ENCODE peak calls at places on chromosome 6, in nine cellular contexts. G, D, I, E, O, Q, Z, Y and C are unnamed samples.

GRCh38 chr6:32123681-32124080 is 4.4 kb downstream of the ATF6B start:
- DNase-seq in G (no peak), D (no peak), I (no peak), E (no peak), O (no peak), Q (no peak), Z (no peak), Y (no peak), C (no peak)

GRCh38 chr6:169158182-169158573 is 95.5 kb downstream of the THBS2 start:
- DNase-seq in G (no peak), D (no peak), I (no peak), E (no peak), O (no peak), Q (no peak), Z (no peak), Y (no peak), C (peak)

GRCh38 chr6:32087574-32088486 is 21.3 kb downstream of the TNXB start:
- DNase-seq in G (peak), D (no peak), I (peak), E (peak), O (peak), Q (peak), Z (no peak), Y (no peak), C (no peak)

GRCh38 chr6:105646391-105646867 is 243.5 kb upstream of the PREP start:
- DNase-seq in G (no peak), D (no peak), I (no peak), E (no peak), O (no peak), Q (peak), Z (no peak), Y (peak), C (no peak)

GRCh38 chr6:36550473-36551000 is 3.3 kb upstream of the STK38 start:
- DNase-seq in G (no peak), D (no peak), I (no peak), E (no peak), O (no peak), Q (no peak), Z (no peak), Y (no peak), C (no peak)

GRCh38 chr6:118617350-118617957 is 33.9 kb downstream of the CEP85L start:
- DNase-seq in G (no peak), D (no peak), I (no peak), E (no peak), O (no peak), Q (no peak), Z (no peak), Y (no peak), C (no peak)

GRCh38 chr6:47743744-47744143 is 38.1 kb upstream of the OPN5 start:
- DNase-seq in G (no peak), D (no peak), I (no peak), E (no peak), O (no peak), Q (no peak), Z (no peak), Y (no peak), C (no peak)

GRCh38 chr6:133093957-133094356 is 147.2 kb upstream of the EYA4 start:
- DNase-seq in G (no peak), D (peak), I (no peak), E (peak), O (no peak), Q (no peak), Z (no peak), Y (no peak), C (peak)

GRCh38 chr6:147023148-147023547 is 181.1 kb upstream of the STXBP5 start:
- DNase-seq in G (no peak), D (no peak), I (no peak), E (no peak), O (no peak), Q (no peak), Z (no peak), Y (no peak), C (no peak)

GRCh38 chr6:1617466-1618304 is 8.0 kb downstream of the FOXC1 start:
- DNase-seq in G (no peak), D (no peak), I (no peak), E (no peak), O (no peak), Q (no peak), Z (no peak), Y (no peak), C (no peak)

GRCh38 chr6:73577605-73578160 is 56.9 kb upstream of the EEF1A1 start:
- DNase-seq in G (no peak), D (no peak), I (no peak), E (no peak), O (no peak), Q (no peak), Z (no peak), Y (no peak), C (no peak)

GRCh38 chr6:141562181-141562800 is 570.4 kb upstream of the GJE1 start:
- DNase-seq in G (no peak), D (peak), I (peak), E (peak), O (peak), Q (no peak), Z (peak), Y (no peak), C (no peak)